ENCODE peak calls at places on chromosomes 6 and 20, in five cellular contexts. X is neural crest cell; T is activated naive CD4-positive, alpha-beta T cell; C is myocyte; N is HTR-8/SVneo. E is an unnamed sample.

GRCh38 chr6:14194483-14194882 is 76.9 kb downstream of the CD83 start:
- DNase-seq in X (no peak), T (no peak), C (no peak), N (no peak), E (no peak)

GRCh38 chr6:148760568-148761531 is 14.0 kb downstream of the UST start:
- DNase-seq in X (no peak), T (no peak), C (peak), N (no peak), E (no peak)

GRCh38 chr6:16179970-16180431 is 51.1 kb downstream of the MYLIP start:
- DNase-seq in X (no peak), T (peak), C (no peak), N (no peak), E (no peak)

GRCh38 chr20:63521602-63522001 is 1.0 kb downstream of the PPDPF start:
- DNase-seq in X (no peak), T (no peak), C (no peak), N (no peak), E (no peak)

GRCh38 chr6:40586369-40586768 is 795 bp downstream of the LRFN2 start:
- DNase-seq in X (no peak), T (no peak), C (no peak), N (no peak), E (no peak)

GRCh38 chr6:144217264-144217663 is 66.9 kb downstream of the STX11 start:
- DNase-seq in X (no peak), T (no peak), C (peak), N (no peak), E (no peak)

GRCh38 chr6:89146748-89147715 is 1.2 kb downstream of the PM20D2 start:
- DNase-seq in X (no peak), T (no peak), C (peak), N (peak), E (peak)

GRCh38 chr6:151501511-151502136 is 7.8 kb downstream of the CCDC170 start:
- DNase-seq in X (no peak), T (no peak), C (no peak), N (no peak), E (peak)

GRCh38 chr20:36284751-36285150 is 21.4 kb upstream of the DLGAP4 start:
- DNase-seq in X (no peak), T (no peak), C (no peak), N (no peak), E (no peak)

GRCh38 chr6:90131614-90132423 is 164.8 kb downstream of the BACH2 start:
- DNase-seq in X (no peak), T (no peak), C (peak), N (no peak), E (no peak)

GRCh38 chr6:107140581-107140980 is 25.3 kb upstream of the BEND3 start:
- DNase-seq in X (no peak), T (no peak), C (no peak), N (no peak), E (no peak)

GRCh38 chr20:47500554-47500953 is 1.1 kb upstream of the NCOA3 start:
- DNase-seq in X (no peak), T (no peak), C (no peak), N (no peak), E (peak)

GRCh38 chr6:35299674-35300073 is 2.1 kb downstream of the DEF6 start:
- DNase-seq in X (no peak), T (peak), C (no peak), N (no peak), E (no peak)

GRCh38 chr6:54897462-54898189 is 51.1 kb downstream of the FAM83B start:
- DNase-seq in X (no peak), T (no peak), C (no peak), N (no peak), E (no peak)

GRCh38 chr6:75183099-75183541 is 22.7 kb downstream of the COL12A1 start:
- DNase-seq in X (no peak), T (no peak), C (no peak), N (no peak), E (peak)

GRCh38 chr20:63740070-63740500 is 509 bp downstream of the SLC2A4RG start:
- DNase-seq in X (no peak), T (peak), C (peak), N (peak), E (peak)

GRCh38 chr6:74851598-74851997 is 354.3 kb downstream of the COL12A1 start:
- DNase-seq in X (no peak), T (no peak), C (peak), N (no peak), E (no peak)

GRCh38 chr6:165805604-165806003 is 142.6 kb upstream of the PDE10A start:
- DNase-seq in X (no peak), T (no peak), C (no peak), N (no peak), E (no peak)

GRCh38 chr20:57843941-57844625 is 134.3 kb upstream of the PMEPA1 start:
- DNase-seq in X (no peak), T (no peak), C (no peak), N (no peak), E (no peak)